ENCODE peak calls at places on chromosomes 13 and 19, in five cellular contexts. K, S, T, X and L are unnamed samples.

GRCh38 chr19:8611890-8612806 is 1.6 kb upstream of the ADAMTS10 start:
- DNase-seq in X (no peak), S (peak), T (peak), K (no peak), L (peak)

GRCh38 chr19:39796000-39796498 is 17.4 kb downstream of the LEUTX start:
- DNase-seq in X (no peak), K (no peak), T (no peak), S (no peak), L (no peak)

GRCh38 chr19:4373601-4374441 is 26.5 kb downstream of the SH3GL1 start:
- DNase-seq in K (no peak), T (peak), S (peak), X (no peak), L (no peak)

GRCh38 chr13:22278336-22278929 is 607.6 kb downstream of the FGF9 start:
- DNase-seq in T (no peak), X (peak), S (peak), K (peak), L (peak)

GRCh38 chr13:80340643-80341097 is 256 bp downstream of the SPRY2 start:
- DNase-seq in T (no peak), S (no peak), X (peak), K (peak), L (peak)

GRCh38 chr19:39499082-39499642 is 415 bp downstream of the DLL3 start:
- DNase-seq in S (no peak), X (no peak), K (peak), T (no peak), L (no peak)

GRCh38 chr19:33777753-33778088 is 18.9 kb upstream of the KCTD15 start:
- DNase-seq in T (no peak), X (no peak), K (no peak), S (no peak), L (no peak)

GRCh38 chr13:43908156-43909126 is 28.7 kb downstream of the LACC1 start:
- DNase-seq in S (peak), K (peak), T (peak), X (peak), L (peak)

GRCh38 chr19:54209748-54210494 is 9.3 kb downstream of the RPS9 start:
- DNase-seq in S (peak), T (peak), X (peak), K (peak), L (peak)

GRCh38 chr19:6489278-6490061 is 7.9 kb upstream of the DENND1C start:
- DNase-seq in T (no peak), S (no peak), K (no peak), X (no peak), L (no peak)

GRCh38 chr13:75550159-75550567 is 572 bp downstream of the UCHL3 start:
- DNase-seq in X (peak), K (peak), S (peak), T (peak), L (peak)

GRCh38 chr19:2260341-2260751 is 4.1 kb upstream of the JSRP1 start:
- DNase-seq in T (no peak), S (no peak), K (no peak), X (no peak), L (peak)

GRCh38 chr13:26222523-26223046 is 471 bp upstream of the RNF6 start:
- DNase-seq in S (no peak), T (no peak), X (no peak), K (no peak), L (peak)

GRCh38 chr13:84303035-84303434 is 420.8 kb upstream of the SLITRK1 start:
- DNase-seq in K (no peak), T (no peak), S (no peak), X (no peak), L (no peak)

GRCh38 chr13:20297181-20297580 is 65.1 kb upstream of the GJB6 start:
- DNase-seq in K (no peak), X (no peak), T (no peak), S (no peak), L (no peak)